ENCODE peak calls at places on chromosomes 11 and 22, in five cellular contexts. V is tibial nerve, P is stomach, M is HepG2, E is HAP-1. J is an unnamed sample.

GRCh38 chr11:129270471-129270870 is 78.3 kb upstream of the ARHGAP32 start:
- DNase-seq in V (no peak), P (no peak), E (no peak), M (no peak), J (no peak)

GRCh38 chr11:2693851-2694261 is 5.9 kb downstream of the KCNQ1OT1 start:
- DNase-seq in M (peak; percentile 39), V (no peak), E (no peak), P (no peak), J (no peak)

GRCh38 chr11:39732002-39732401 is 1727.5 kb downstream of the LRRC4C start:
- DNase-seq in V (no peak), E (no peak), M (no peak), P (no peak), J (no peak)

GRCh38 chr11:72828081-72828567 is 13.9 kb downstream of the ATG16L2 start:
- DNase-seq in V (no peak), E (no peak), P (no peak), M (no peak), J (peak; percentile 50)

GRCh38 chr11:2741377-2742131 is 41.8 kb upstream of the KCNQ1OT1 start:
- DNase-seq in P (no peak), V (no peak), M (no peak), E (no peak), J (peak; percentile 88)

GRCh38 chr11:24386551-24387404 is 110.1 kb upstream of the LUZP2 start:
- DNase-seq in V (no peak), E (peak; percentile 10), M (peak; percentile 12), P (no peak), J (peak; percentile 6)

GRCh38 chr11:74571062-74571399 is 21.4 kb upstream of the POLD3 start:
- DNase-seq in E (no peak), M (no peak), P (no peak), V (no peak), J (no peak)

GRCh38 chr11:6197466-6198200 is 1.4 kb upstream of the OR52W1 start:
- DNase-seq in E (no peak), P (no peak), M (no peak), V (no peak), J (no peak)

GRCh38 chr22:31933406-31933805 is 10.9 kb upstream of the YWHAH start:
- DNase-seq in E (no peak), M (no peak), P (no peak), V (no peak), J (no peak)

GRCh38 chr11:84628871-84629625 is 998.1 kb downstream of the DLG2 start:
- DNase-seq in P (no peak), V (no peak), M (no peak), E (no peak), J (no peak)

GRCh38 chr11:128021304-128022006 is 565.9 kb downstream of the ETS1 start:
- DNase-seq in V (no peak), M (no peak), E (no peak), P (no peak), J (no peak)

GRCh38 chr11:61082931-61083531 is 19.3 kb upstream of the CD5 start:
- DNase-seq in E (no peak), V (no peak), P (no peak), M (no peak), J (no peak)

GRCh38 chr22:42964994-42965699 is 49.8 kb downstream of the PACSIN2 start:
- DNase-seq in P (no peak), E (no peak), M (peak; percentile 77), V (no peak), J (peak; percentile 49)
- H3K4me3 ChIP-seq in P (no peak overlapping the region), E (no peak overlapping the region), M (no peak overlapping the region), V (no peak overlapping the region), J (no peak overlapping the region)

GRCh38 chr11:3939651-3940190 is 84.3 kb downstream of the STIM1 start:
- DNase-seq in E (no peak), V (no peak), M (no peak), P (no peak), J (peak; percentile 69)
- H3K4me3 ChIP-seq in E (no peak overlapping the region), V (no peak overlapping the region), M (no peak overlapping the region), P (no peak overlapping the region), J (peak overlapping the region; percentile 4)

GRCh38 chr22:23128269-23129108 is 13.3 kb downstream of the RSPH14 start:
- DNase-seq in V (peak; percentile 77), M (peak; percentile 59), P (peak; percentile 84), E (peak; percentile 87), J (peak; percentile 88)
- H3K4me3 ChIP-seq in V (no peak overlapping the region), M (no peak overlapping the region), P (no peak overlapping the region), E (no peak overlapping the region), J (no peak overlapping the region)

GRCh38 chr11:9605742-9606141 is 32.3 kb downstream of the WEE1 start:
- DNase-seq in P (no peak), E (no peak), M (no peak), V (no peak), J (no peak)
- H3K4me3 ChIP-seq in P (no peak overlapping the region), E (no peak overlapping the region), M (no peak overlapping the region), V (no peak overlapping the region), J (no peak overlapping the region)

DNA sequence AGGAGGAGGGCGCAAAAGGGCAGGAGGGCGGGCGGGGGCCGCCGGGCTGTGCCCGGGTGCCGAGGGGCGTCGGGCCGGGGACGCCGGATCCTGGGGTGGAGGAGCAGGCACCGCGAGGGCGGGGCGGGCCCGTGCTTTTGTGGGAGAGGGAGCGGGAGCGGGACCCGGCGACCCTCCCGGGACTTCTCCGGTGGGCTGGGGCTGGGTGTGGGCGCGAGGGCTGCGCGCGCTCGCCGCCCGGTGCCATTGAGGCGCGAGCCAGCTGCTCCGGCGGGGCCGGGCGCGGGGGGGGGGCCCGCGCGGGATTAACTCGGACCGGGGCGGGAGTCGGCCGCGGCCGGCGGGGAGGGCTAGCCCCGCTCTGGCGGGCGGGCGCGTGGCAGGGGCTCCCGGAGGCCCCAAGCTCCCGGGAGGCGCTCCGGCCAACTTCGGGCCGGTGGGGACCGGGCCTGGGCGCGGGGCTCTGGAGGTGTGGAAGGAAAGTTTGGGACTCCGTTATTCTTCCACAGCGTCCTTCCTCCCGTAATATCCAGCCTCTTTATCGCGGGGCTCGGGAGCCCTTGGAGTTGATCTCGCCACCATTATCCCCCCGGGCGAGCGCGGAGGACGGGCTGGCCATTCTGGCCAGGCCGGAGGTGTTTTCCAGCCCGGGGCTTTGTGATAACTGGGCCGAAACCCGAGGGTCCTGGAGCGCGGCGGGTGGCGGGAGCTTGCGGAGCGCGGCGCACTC is 941 bp downstream of the CECR2 start:
- DNase-seq in M (no peak), P (no peak), V (no peak), E (peak; percentile 61), J (peak; percentile 5)
- H3K4me3 ChIP-seq in M (no peak overlapping the region), P (peak overlapping the region; percentile 51), V (peak overlapping the region; percentile 39), E (peak overlapping the region; percentile 74), J (no peak overlapping the region)

DNA sequence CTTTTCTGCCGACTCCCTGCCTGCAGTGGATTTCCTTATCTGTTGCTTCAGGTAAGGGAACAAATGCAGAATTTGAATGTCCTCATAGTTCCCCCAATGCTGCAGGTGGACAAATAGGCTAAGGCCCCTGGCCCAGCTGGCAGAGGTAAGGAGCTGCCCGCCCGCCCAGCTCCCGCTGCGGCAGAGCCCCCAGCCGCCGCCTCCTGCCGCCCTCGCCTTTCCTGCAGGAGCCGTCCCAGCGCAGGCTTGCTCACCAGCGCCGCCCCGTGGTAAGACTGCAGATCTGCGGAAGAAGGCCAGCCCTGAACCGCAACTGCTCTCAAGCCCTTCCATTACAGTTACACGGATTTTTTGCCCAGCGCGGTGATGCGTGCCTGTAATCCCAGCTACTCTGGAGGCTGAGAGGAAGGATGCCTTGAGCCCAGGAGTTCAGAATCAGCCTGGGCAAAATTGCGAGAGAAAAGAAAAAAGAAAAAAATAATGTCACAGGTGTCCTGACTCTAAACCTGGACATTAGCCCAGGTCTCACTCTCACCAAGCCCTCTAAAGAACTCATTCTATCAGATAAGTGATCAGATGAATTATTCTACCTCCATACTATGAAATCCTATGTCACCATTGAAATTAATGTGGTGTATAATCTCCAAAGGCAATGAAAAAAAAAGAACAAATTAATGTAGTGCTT is 51.2 kb upstream of the EMID1 start:
- DNase-seq in P (peak; percentile 79), M (peak; percentile 49), V (peak; percentile 57), E (peak; percentile 92), J (peak; percentile 73)
- H3K4me3 ChIP-seq in P (peak overlapping the region; percentile 29), M (peak overlapping the region; percentile 23), V (no peak overlapping the region), E (no peak overlapping the region), J (no peak overlapping the region)

DNA sequence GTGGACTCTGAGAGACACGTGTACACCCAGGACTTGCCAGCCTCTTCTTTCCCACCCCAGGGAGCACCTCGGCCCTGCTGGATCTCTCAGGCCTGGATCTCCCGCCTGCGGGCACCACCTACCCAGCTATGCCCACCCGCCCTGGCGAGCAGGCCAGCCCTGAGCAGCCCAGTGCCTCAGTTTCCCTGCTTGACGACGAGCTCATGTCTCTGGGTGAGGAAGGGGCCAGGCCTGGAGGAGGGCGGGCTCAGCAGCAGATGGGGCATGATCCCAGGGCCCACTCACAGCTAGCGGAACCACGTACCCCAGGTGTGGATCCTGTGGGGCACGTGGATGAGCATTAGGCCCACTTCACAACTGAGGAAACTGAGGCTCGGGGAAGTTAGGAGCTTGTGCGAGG is 13.7 kb upstream of the SH3BP1 start:
- DNase-seq in P (no peak), V (no peak), E (no peak), M (no peak), J (no peak)
- H3K4me3 ChIP-seq in P (no peak overlapping the region), V (no peak overlapping the region), E (no peak overlapping the region), M (no peak overlapping the region), J (no peak overlapping the region)